ENCODE peak calls at places on chromosomes 5 and 9, in nine cellular contexts. M is ureter; G is AG09319; K is AG04450; U is activated naive CD4-positive, alpha-beta T cell; Q is astrocyte of the spinal cord; F is trophoblast cell; X is M059J; I is caudate nucleus. W is an unnamed sample.

GRCh38 chr5:534743-535671 is 10.8 kb upstream of the SLC9A3 start:
- DNase-seq in M (no peak), G (no peak), K (no peak), U (no peak), Q (no peak), F (no peak), X (no peak), I (no peak), W (no peak)

GRCh38 chr5:180692426-180692825 is 43.0 kb upstream of the FLT4 start:
- DNase-seq in M (no peak), G (no peak), K (no peak), U (no peak), Q (no peak), F (peak), X (no peak), I (no peak), W (no peak)

GRCh38 chr5:181053760-181054122 is 13.7 kb downstream of the BTNL9 start:
- DNase-seq in M (peak), G (no peak), K (no peak), U (no peak), Q (no peak), F (no peak), X (no peak), I (no peak), W (no peak)

GRCh38 chr5:82107277-82107676 is 135.5 kb downstream of the ATG10 start:
- DNase-seq in M (no peak), G (peak), K (no peak), U (no peak), Q (peak), F (peak), X (peak), I (no peak), W (peak)

GRCh38 chr9:106284300-106284699 is 578.7 kb upstream of the ZNF462 start:
- DNase-seq in M (no peak), G (no peak), K (no peak), U (no peak), Q (no peak), F (peak), X (no peak), I (no peak), W (no peak)

GRCh38 chr9:34318163-34318790 is 10.8 kb downstream of the KIF24 start:
- DNase-seq in M (no peak), G (no peak), K (no peak), U (no peak), Q (no peak), F (no peak), X (no peak), I (no peak), W (no peak)

GRCh38 chr9:9631302-9631701 is 981.5 kb downstream of the PTPRD start:
- DNase-seq in M (no peak), G (no peak), K (no peak), U (no peak), Q (peak), F (no peak), X (no peak), I (no peak), W (no peak)

GRCh38 chr5:29750453-29750852 is 1443.0 kb upstream of the CDH6 start:
- DNase-seq in M (no peak), G (no peak), K (no peak), U (no peak), Q (no peak), F (no peak), X (no peak), I (no peak), W (no peak)

GRCh38 chr5:95808686-95809413 is 13.7 kb downstream of the GLRX start:
- DNase-seq in M (peak), G (no peak), K (no peak), U (peak), Q (peak), F (peak), X (no peak), I (no peak), W (no peak)

GRCh38 chr5:155850411-155850810 is 476.6 kb upstream of the SGCD start:
- DNase-seq in M (no peak), G (no peak), K (no peak), U (no peak), Q (no peak), F (no peak), X (no peak), I (no peak), W (no peak)

GRCh38 chr9:18451409-18451808 is 22.5 kb upstream of the ADAMTSL1 start:
- DNase-seq in M (no peak), G (no peak), K (no peak), U (no peak), Q (no peak), F (no peak), X (no peak), I (no peak), W (no peak)

GRCh38 chr5:114857951-114858401 is 311.7 kb downstream of the TRIM36 start:
- DNase-seq in M (no peak), G (no peak), K (no peak), U (no peak), Q (peak), F (no peak), X (peak), I (no peak), W (no peak)

GRCh38 chr5:50881407-50881806 is 215.0 kb downstream of the PARP8 start:
- DNase-seq in M (no peak), G (no peak), K (no peak), U (no peak), Q (no peak), F (no peak), X (no peak), I (no peak), W (no peak)

GRCh38 chr5:55692106-55692417 is 20.1 kb downstream of the SLC38A9 start:
- DNase-seq in M (no peak), G (no peak), K (no peak), U (no peak), Q (no peak), F (no peak), X (no peak), I (no peak), W (no peak)

GRCh38 chr5:40260351-40260750 is 419.4 kb upstream of the PTGER4 start:
- DNase-seq in M (no peak), G (no peak), K (no peak), U (no peak), Q (no peak), F (peak), X (no peak), I (no peak), W (peak)

GRCh38 chr5:7392401-7393024 is 3.4 kb upstream of the ADCY2 start:
- DNase-seq in M (no peak), G (peak), K (no peak), U (no peak), Q (peak), F (peak), X (peak), I (no peak), W (no peak)

GRCh38 chr5:139495644-139496435 is 13.3 kb upstream of the STING1 start:
- DNase-seq in M (no peak), G (no peak), K (no peak), U (no peak), Q (no peak), F (no peak), X (peak), I (no peak), W (peak)

GRCh38 chr5:139473565-139473964 is 2.8 kb downstream of the SMIM33 start:
- DNase-seq in M (no peak), G (no peak), K (no peak), U (no peak), Q (no peak), F (no peak), X (peak), I (no peak), W (peak)

GRCh38 chr5:173765030-173765644 is 123.0 kb upstream of the CPEB4 start:
- DNase-seq in M (no peak), G (no peak), K (no peak), U (no peak), Q (no peak), F (peak), X (no peak), I (no peak), W (peak)

GRCh38 chr5:101160002-101160401 is 256.9 kb upstream of the ST8SIA4 start:
- DNase-seq in M (no peak), G (no peak), K (no peak), U (no peak), Q (no peak), F (no peak), X (no peak), I (no peak), W (peak)

GRCh38 chr5:172801184-172801671 is 30.2 kb upstream of the DUSP1 start:
- DNase-seq in M (no peak), G (peak), K (peak), U (no peak), Q (peak), F (peak), X (peak), I (no peak), W (no peak)

GRCh38 chr5:80569961-80570786 is at the start of gene ANKRD34B:
- DNase-seq in M (no peak), G (no peak), K (no peak), U (no peak), Q (no peak), F (peak), X (peak), I (no peak), W (peak)

GRCh38 chr9:75712690-75713089 is 177.8 kb upstream of the PCSK5 start:
- DNase-seq in M (no peak), G (no peak), K (no peak), U (no peak), Q (peak), F (peak), X (peak), I (no peak), W (no peak)

GRCh38 chr5:43664641-43665040 is 61.7 kb downstream of the NNT start:
- DNase-seq in M (no peak), G (no peak), K (no peak), U (no peak), Q (no peak), F (no peak), X (no peak), I (no peak), W (no peak)

GRCh38 chr5:143413964-143414669 is 10.6 kb upstream of the NR3C1 start:
- DNase-seq in M (no peak), G (no peak), K (no peak), U (no peak), Q (no peak), F (no peak), X (no peak), I (no peak), W (no peak)

GRCh38 chr9:91423785-91424402 is at the start of gene NFIL3:
- DNase-seq in M (peak), G (no peak), K (no peak), U (peak), Q (peak), F (peak), X (peak), I (peak), W (peak)

GRCh38 chr5:33271606-33272005 is 169.2 kb upstream of the TARS1 start:
- DNase-seq in M (no peak), G (no peak), K (no peak), U (no peak), Q (no peak), F (no peak), X (no peak), I (no peak), W (peak)

GRCh38 chr5:42059291-42059690 is 134.2 kb downstream of the FBXO4 start:
- DNase-seq in M (no peak), G (no peak), K (no peak), U (no peak), Q (peak), F (peak), X (peak), I (no peak), W (no peak)

GRCh38 chr9:131936929-131937328 is 142.7 kb downstream of the MED27 start:
- DNase-seq in M (no peak), G (no peak), K (no peak), U (no peak), Q (no peak), F (no peak), X (no peak), I (no peak), W (no peak)

GRCh38 chr9:113886003-113886324 is 9.9 kb downstream of the ZNF618 start:
- DNase-seq in M (no peak), G (no peak), K (no peak), U (no peak), Q (peak), F (no peak), X (peak), I (no peak), W (no peak)

GRCh38 chr9:12801663-12802062 is 26.8 kb downstream of the LURAP1L start:
- DNase-seq in M (no peak), G (no peak), K (no peak), U (no peak), Q (no peak), F (no peak), X (no peak), I (no peak), W (peak)

W was measured in endothelial cell of umbilical vein.